ENCODE peak calls at places on chromosomes 6 and 20, in four cellular contexts. M is HepG2, N is body of pancreas, J is fibroblast of lung. Q is an unnamed sample.
A peak's percentile ranks its signal among the peaks of the same experiment; 100 is the strongest.

GRCh38 chr6:25583099-25583498 is 68.9 kb upstream of the SCGN start:
- DNase-seq in N (no peak), J (no peak), M (no peak), Q (no peak)

GRCh38 chr6:104908031-104908430 is 48.3 kb upstream of the HACE1 start:
- DNase-seq in J (no peak), N (no peak), M (no peak), Q (no peak)

GRCh38 chr6:150251566-150252186 is 108.8 kb downstream of the PPP1R14C start:
- DNase-seq in M (no peak), N (no peak), J (no peak), Q (peak; percentile 48)

GRCh38 chr6:51249798-51250197 is 431.1 kb downstream of the TFAP2B start:
- DNase-seq in J (no peak), N (no peak), M (no peak), Q (no peak)

GRCh38 chr6:164040994-164041393 is 626.5 kb downstream of the QKI start:
- DNase-seq in M (no peak), N (no peak), J (no peak), Q (no peak)

GRCh38 chr6:5190467-5190866 is 70.3 kb downstream of the LYRM4 start:
- DNase-seq in M (peak; percentile 89), J (peak; percentile 95), N (no peak), Q (no peak)

GRCh38 chr6:43773050-43773956 is 3.3 kb downstream of the VEGFA start:
- DNase-seq in N (peak; percentile 84), M (peak; percentile 64), J (peak; percentile 19), Q (peak; percentile 66)

GRCh38 chr6:17491416-17492142 is 98.2 kb downstream of the CAP2 start:
- DNase-seq in J (no peak), M (no peak), N (no peak), Q (no peak)

GRCh38 chr6:170271771-170272314 is 19.0 kb downstream of the DLL1 start:
- DNase-seq in N (peak; percentile 94), J (no peak), M (no peak), Q (peak; percentile 71)

GRCh38 chr6:141483561-141484061 is 649.1 kb upstream of the GJE1 start:
- DNase-seq in M (no peak), J (peak; percentile 93), N (peak; percentile 37), Q (no peak)

GRCh38 chr20:31845300-31845863 is at the start of gene FOXS1:
- DNase-seq in N (no peak), J (no peak), M (no peak), Q (peak; percentile 65)

GRCh38 chr6:44655368-44656342 is 268.1 kb downstream of the CDC5L start:
- DNase-seq in M (peak; percentile 63), J (peak; percentile 57), N (peak; percentile 81), Q (peak; percentile 90)

GRCh38 chr6:17705428-17705777 is 1.3 kb downstream of the NUP153 start:
- DNase-seq in M (peak; percentile 37), N (peak; percentile 70), J (peak; percentile 73), Q (peak; percentile 35)

GRCh38 chr20:63402860-63403220 is 41.7 kb upstream of the CHRNA4 start:
- DNase-seq in M (no peak), J (no peak), N (no peak), Q (no peak)

GRCh38 chr6:129875610-129876515 is 14.7 kb upstream of the TMEM244 start:
- DNase-seq in M (no peak), N (no peak), J (no peak), Q (no peak)

GRCh38 chr6:56144538-56145324 is 102.6 kb downstream of the COL21A1 start:
- DNase-seq in N (no peak), J (peak; percentile 78), M (no peak), Q (no peak)
- TF ChIP-seq CTCF in N (no peak), J (no peak), M (no peak), Q (no peak)

DNA sequence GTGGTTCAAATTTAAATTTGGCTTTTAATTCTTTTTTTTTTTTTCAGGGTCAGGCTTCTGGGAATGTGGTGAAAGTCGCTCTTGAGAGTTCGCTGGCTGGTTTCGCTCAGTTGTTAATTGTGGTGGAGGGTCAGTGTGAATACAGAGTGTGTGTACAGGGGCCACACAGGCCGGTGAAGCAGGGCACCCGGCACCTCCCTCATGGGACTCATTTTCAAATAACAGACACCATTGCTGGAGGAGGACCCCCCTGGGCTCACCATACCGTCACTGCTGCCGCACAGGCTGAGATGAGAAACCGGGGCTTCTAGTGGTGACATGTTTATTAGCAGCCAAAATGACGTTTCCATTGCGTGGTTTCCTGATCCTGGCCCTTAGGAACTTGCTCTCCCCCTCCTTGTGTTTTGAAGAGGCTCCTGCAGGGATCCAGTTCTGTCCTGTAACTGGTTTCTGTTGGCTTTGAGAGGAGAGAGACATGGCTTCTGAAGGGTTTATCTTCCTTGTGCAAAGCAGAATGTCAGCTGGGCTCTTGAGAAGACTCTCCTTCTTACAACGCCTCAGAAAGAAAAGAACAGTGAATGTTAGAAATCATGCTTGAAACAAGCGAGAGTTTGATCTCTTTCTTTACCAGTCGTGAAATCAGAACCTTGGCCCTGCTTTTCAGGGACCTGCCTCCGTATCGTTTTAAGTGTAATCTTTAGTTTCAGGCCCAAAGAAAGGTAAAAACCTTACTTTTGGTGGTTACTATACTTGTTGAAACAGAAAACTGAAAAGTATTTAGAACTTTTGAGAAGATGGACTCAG is 37.8 kb downstream of the DUSP22 start:
- DNase-seq in J (no peak), N (no peak), M (no peak), Q (no peak)
- H3K4me1 ChIP-seq in J (peaks cover 12% of the 10 kb centered on the region), N (peaks cover 5% of the 10 kb centered on the region), M (peaks cover 7% of the 10 kb centered on the region), Q (peaks cover 14% of the 10 kb centered on the region)

GRCh38 chr6:26600759-26601158 is 4.0 kb downstream of the ABT1 start:
- DNase-seq in M (no peak), N (no peak), J (no peak), Q (no peak)
- H3K9me3 ChIP-seq in M (no peaks in the 10 kb centered on the region), N (no peaks in the 10 kb centered on the region), J (no peaks in the 10 kb centered on the region), Q (no peaks in the 10 kb centered on the region)

DNA sequence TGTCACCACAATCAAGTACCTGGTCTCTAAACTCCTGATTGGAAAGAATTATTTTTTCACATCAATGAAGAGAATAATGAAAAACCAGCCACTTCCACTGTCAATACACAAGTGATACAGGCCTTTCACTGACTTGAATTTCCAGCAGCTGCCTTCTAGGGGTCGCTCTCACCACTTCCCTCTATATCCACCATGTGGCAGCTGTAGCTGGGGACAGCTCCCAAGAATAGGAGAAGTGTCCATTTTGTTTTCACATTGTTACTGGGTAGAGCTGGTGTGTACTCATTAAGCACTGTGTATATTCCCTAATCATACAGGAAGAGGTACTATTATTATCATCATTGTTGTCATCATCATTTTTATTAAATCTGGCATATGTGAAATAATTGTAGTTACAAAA is 438.4 kb upstream of the SPTLC3 start:
- DNase-seq in N (peak; percentile 13), M (peak; percentile 76), J (no peak), Q (no peak)
- TF ChIP-seq CTCF in N (peak; percentile 14), M (peak; percentile 77), J (no peak), Q (no peak)

DNA sequence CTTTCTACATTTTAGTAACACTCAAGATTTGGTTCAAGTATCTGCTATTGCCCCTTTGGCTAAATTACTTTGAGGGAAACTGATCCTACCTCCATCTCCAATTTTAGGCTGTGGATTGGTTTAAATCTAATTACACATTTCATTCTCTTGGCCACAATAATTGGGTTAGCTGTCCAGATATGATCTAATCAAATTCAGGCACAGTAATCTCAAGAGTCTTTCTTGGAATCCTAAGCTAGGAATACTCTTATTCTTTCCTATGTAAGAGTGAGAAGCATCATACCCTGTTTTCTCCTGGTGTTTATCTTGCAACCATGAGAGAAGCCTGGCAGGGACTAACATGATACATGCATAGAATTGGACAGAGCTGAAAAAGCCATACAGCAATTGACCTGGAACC is 300.4 kb upstream of the MARCKS start:
- DNase-seq in N (no peak), M (no peak), J (no peak), Q (no peak)
- H3K4me1 ChIP-seq in N (no peaks in the 10 kb centered on the region), M (no peaks in the 10 kb centered on the region), J (peaks cover 6% of the 10 kb centered on the region), Q (no peaks in the 10 kb centered on the region)

GRCh38 chr6:167665698-167666380 is 160.9 kb upstream of the AFDN start:
- DNase-seq in M (no peak), J (no peak), N (no peak), Q (no peak)
- H3K9me3 ChIP-seq in M (no peaks in the 10 kb centered on the region), J (no peaks in the 10 kb centered on the region), N (no peaks in the 10 kb centered on the region), Q (no peaks in the 10 kb centered on the region)

GRCh38 chr20:50278684-50279531 is 88.3 kb downstream of the CEBPB start:
- DNase-seq in J (no peak), N (peak; percentile 88), M (peak; percentile 87), Q (peak; percentile 90)
- TF ChIP-seq CTCF in J (peak; percentile 39), N (peak; percentile 69), M (peak; percentile 89), Q (peak; percentile 52)

DNA sequence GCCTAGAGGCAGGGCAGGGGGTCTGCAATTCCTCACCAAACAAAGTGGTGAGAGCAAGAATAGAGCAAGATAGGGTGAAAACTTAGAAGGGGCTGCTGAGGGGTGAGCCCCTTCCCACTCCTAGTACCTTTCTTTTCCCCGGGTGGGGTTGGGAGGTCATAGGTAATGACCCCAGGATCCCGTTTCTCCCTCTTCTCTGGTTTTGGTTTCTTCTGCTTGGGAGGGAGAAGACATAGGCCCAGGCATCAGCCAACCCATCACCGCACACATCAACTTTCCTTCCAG is 3.5 kb downstream of the VARS1 start:
- DNase-seq in J (no peak), M (no peak), N (no peak), Q (no peak)
- H3K4me1 ChIP-seq in J (no peaks in the 10 kb centered on the region), M (peaks cover 25% of the 10 kb centered on the region), N (peaks cover 22% of the 10 kb centered on the region), Q (peaks cover 6% of the 10 kb centered on the region)

DNA sequence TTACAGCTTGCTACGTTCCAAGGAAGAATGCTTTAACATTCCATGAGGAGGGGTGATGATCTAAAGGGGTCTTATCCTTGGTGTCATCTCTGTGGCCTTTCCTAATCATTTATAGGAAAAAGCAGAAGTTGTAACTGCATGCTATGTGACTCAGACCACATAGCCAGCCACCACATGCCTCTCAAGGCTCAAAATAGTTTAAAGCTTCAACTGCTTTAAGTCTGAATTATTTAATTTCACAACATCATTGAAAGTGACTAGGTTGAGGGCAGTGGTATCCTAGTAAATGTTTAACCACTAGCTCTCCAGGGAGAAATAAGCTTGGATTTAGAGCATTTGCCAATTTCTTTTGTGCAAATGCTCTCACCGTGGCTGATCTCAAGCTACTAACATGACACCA is 29.7 kb downstream of the MC3R start:
- DNase-seq in M (no peak), J (no peak), N (no peak), Q (no peak)
- H3K9me3 ChIP-seq in M (peaks cover 13% of the 10 kb centered on the region), J (no peaks in the 10 kb centered on the region), N (no peaks in the 10 kb centered on the region), Q (no peaks in the 10 kb centered on the region)